ENCODE peak calls at places on chromosomes 4 and X, in seven cellular contexts. A is tibial artery; G is GM23248; W is D341Med; U is activated T-cell treated with anti-CD3 and anti-CD28 coated beads, Interleukin-2, amount 50 U/mL, for 24 hours; N is midbrain; E is H54. L is an unnamed sample.

GRCh38 chr4:159608434-159608833 is 505.6 kb downstream of the RAPGEF2 start:
- DNase-seq in U (no peak), A (no peak), G (no peak), W (no peak), E (no peak), N (peak), L (no peak)

GRCh38 chr4:168509786-168510185 is 12.9 kb downstream of the PALLD start:
- DNase-seq in E (no peak), U (no peak), N (no peak), W (no peak), A (no peak), G (peak), L (no peak)

GRCh38 chr4:77617203-77617602 is 11.6 kb downstream of the CXCL13 start:
- DNase-seq in W (no peak), U (no peak), N (no peak), G (peak), E (no peak), A (no peak), L (no peak)

GRCh38 chr4:74934016-74934821 is 1.3 kb downstream of the PARM1 start:
- DNase-seq in A (peak), W (peak), G (peak), U (no peak), N (peak), E (no peak), L (peak)

GRCh38 chrX:47623540-47624027 is 3.9 kb upstream of the SYN1 start:
- DNase-seq in U (peak), E (no peak), G (peak), A (peak), W (peak), N (peak), L (peak)

GRCh38 chr4:138938371-138938699 is 77.2 kb upstream of the NOCT start:
- DNase-seq in W (peak), A (no peak), G (peak), U (no peak), E (no peak), N (peak), L (no peak)

GRCh38 chr4:66430856-66431255 is 760.6 kb upstream of the EPHA5 start:
- DNase-seq in N (no peak), W (no peak), A (no peak), G (no peak), U (no peak), E (no peak), L (no peak)

GRCh38 chr4:36187723-36188333 is 56.5 kb downstream of the ARAP2 start:
- DNase-seq in A (no peak), G (peak), N (no peak), U (no peak), E (no peak), W (peak), L (no peak)

GRCh38 chrX:130669233-130669632 is 233.8 kb downstream of the ENOX2 start:
- DNase-seq in N (no peak), E (peak), U (no peak), A (no peak), W (no peak), G (peak), L (no peak)

GRCh38 chr4:111693754-111694153 is 451.5 kb upstream of the FAM241A start:
- DNase-seq in E (no peak), N (no peak), A (no peak), G (no peak), W (no peak), U (no peak), L (no peak)

GRCh38 chrX:20224814-20225487 is 41.8 kb downstream of the RPS6KA3 start:
- DNase-seq in N (peak), A (no peak), G (peak), W (no peak), U (no peak), E (no peak), L (no peak)

GRCh38 chrX:107601326-107601725 is 27.0 kb upstream of the PRPS1 start:
- DNase-seq in N (no peak), U (no peak), A (no peak), E (no peak), G (no peak), W (no peak), L (no peak)

GRCh38 chr4:92580816-92581215 is 277.1 kb downstream of the GRID2 start:
- DNase-seq in W (no peak), N (peak), A (no peak), U (no peak), G (no peak), E (no peak), L (no peak)

GRCh38 chr4:99669084-99669483 is 11.5 kb upstream of the C4orf54 start:
- DNase-seq in W (no peak), U (no peak), N (no peak), E (no peak), G (peak), A (no peak), L (no peak)

GRCh38 chr4:35228318-35228717 is 1016.0 kb downstream of the ARAP2 start:
- DNase-seq in W (no peak), N (no peak), G (no peak), U (no peak), E (no peak), A (no peak), L (no peak)

GRCh38 chrX:22467571-22467970 is 194.9 kb downstream of the CBLL2 start:
- DNase-seq in G (no peak), E (no peak), W (no peak), U (no peak), N (no peak), A (no peak), L (no peak)

GRCh38 chrX:107773206-107773605 is 2.4 kb downstream of the TSC22D3 start:
- DNase-seq in A (no peak), N (no peak), E (no peak), W (no peak), G (no peak), U (no peak), L (no peak)

GRCh38 chr4:123995939-123996338 is 599.3 kb downstream of the SPRY1 start:
- DNase-seq in N (no peak), G (peak), U (no peak), W (no peak), A (no peak), E (peak), L (no peak)

GRCh38 chr4:102826105-102826889 is 1.1 kb downstream of the UBE2D3 start:
- DNase-seq in N (peak), W (no peak), E (no peak), G (no peak), U (no peak), A (no peak), L (no peak)

L was measured in aorta.